ENCODE peak calls at places on chromosomes 3 and 15, in five cellular contexts. U is progenitor cell of endocrine pancreas, X is NCI-H1092, J is NAMALWA, F is GM03348. Q is an unnamed sample.

GRCh38 chr15:89142423-89142822 is 54.2 kb downstream of the ABHD2 start:
- DNase-seq in U (no peak), F (no peak), X (no peak), J (no peak), Q (no peak)

GRCh38 chr15:71154607-71155200 is 39.4 kb downstream of the THSD4 start:
- DNase-seq in U (no peak), X (no peak), F (no peak), J (no peak), Q (no peak)

GRCh38 chr15:100863406-100864198 is 16.0 kb upstream of the ALDH1A3 start:
- DNase-seq in U (no peak), X (no peak), J (no peak), F (peak; percentile 34), Q (peak; percentile 83)

GRCh38 chr3:53196575-53197407 is 35.8 kb downstream of the PRKCD start:
- DNase-seq in F (no peak), X (no peak), J (no peak), U (no peak), Q (no peak)

GRCh38 chr15:77983708-77984445 is 93.6 kb downstream of the TBC1D2B start:
- DNase-seq in U (no peak), X (no peak), F (no peak), J (no peak), Q (no peak)

GRCh38 chr3:117630885-117631284 is 921.3 kb downstream of the TUSC7 start:
- DNase-seq in F (no peak), J (no peak), U (no peak), X (peak; percentile 54), Q (peak; percentile 64)

GRCh38 chr3:114880078-114880477 is 267.0 kb downstream of the ZBTB20 start:
- DNase-seq in U (no peak), X (peak; percentile 82), J (no peak), F (no peak), Q (no peak)

GRCh38 chr3:122974764-122975162 is 52.8 kb downstream of the SEMA5B start:
- DNase-seq in U (no peak), X (no peak), F (peak; percentile 62), J (no peak), Q (peak; percentile 77)

GRCh38 chr3:119700269-119700919 is 2.4 kb upstream of the CFAP91 start:
- DNase-seq in F (no peak), J (peak; percentile 36), X (no peak), U (no peak), Q (no peak)

GRCh38 chr3:179418610-179419009 is 32.7 kb downstream of the GNB4 start:
- DNase-seq in J (no peak), X (no peak), F (no peak), U (no peak), Q (no peak)

GRCh38 chr3:58880182-58880581 is 169.6 kb downstream of the CFAP20DC start:
- DNase-seq in F (peak; percentile 20), J (no peak), U (no peak), X (no peak), Q (no peak)

GRCh38 chr3:17349093-17349492 is 393.3 kb downstream of the TBC1D5 start:
- DNase-seq in X (no peak), F (no peak), J (no peak), U (no peak), Q (no peak)

GRCh38 chr3:8607285-8608040 is 37.1 kb downstream of the SSUH2 start:
- DNase-seq in X (peak; percentile 21), F (peak; percentile 71), U (peak; percentile 31), J (peak; percentile 13), Q (peak; percentile 83)

GRCh38 chr15:77591960-77592613 is 40.6 kb downstream of the LINGO1 start:
- DNase-seq in U (no peak), X (no peak), F (no peak), J (no peak), Q (no peak)

GRCh38 chr3:88113311-88114162 is 36.2 kb upstream of the C3orf38 start:
- DNase-seq in J (peak; percentile 73), U (peak; percentile 46), F (peak; percentile 66), X (peak; percentile 41), Q (peak; percentile 82)

GRCh38 chr3:127734754-127735473 is 62.2 kb downstream of the ABTB1 start:
- DNase-seq in X (no peak), U (no peak), J (peak; percentile 33), F (peak; percentile 94), Q (peak; percentile 94)

GRCh38 chr3:113496924-113497323 is 18.0 kb downstream of the SPICE1 start:
- DNase-seq in U (no peak), F (no peak), J (no peak), X (no peak), Q (no peak)

GRCh38 chr3:195450731-195451229 is 8.0 kb upstream of the ACAP2 start:
- DNase-seq in X (no peak), F (peak; percentile 63), U (no peak), J (no peak), Q (peak; percentile 48)

GRCh38 chr3:32640939-32641725 is 43.9 kb upstream of the CNOT10 start:
- DNase-seq in X (no peak), U (no peak), F (no peak), J (no peak), Q (no peak)

GRCh38 chr3:140443073-140443472 is 234.8 kb upstream of the TRIM42 start:
- DNase-seq in F (no peak), X (no peak), J (no peak), U (no peak), Q (no peak)

GRCh38 chr3:164199982-164200823 is 878.1 kb downstream of the SI start:
- DNase-seq in J (no peak), F (no peak), U (no peak), X (no peak), Q (no peak)

GRCh38 chr15:42605281-42605744 is 29.9 kb downstream of the STARD9 start:
- DNase-seq in X (no peak), F (peak; percentile 46), U (no peak), J (peak; percentile 72), Q (peak; percentile 44)

GRCh38 chr3:50450135-50450911 is 53.1 kb downstream of the CACNA2D2 start:
- DNase-seq in F (peak; percentile 37), J (no peak), X (peak; percentile 35), U (no peak), Q (peak; percentile 45)

GRCh38 chr3:43071313-43071893 is 34.5 kb downstream of the POMGNT2 start:
- DNase-seq in X (no peak), J (peak; percentile 5), U (no peak), F (no peak), Q (no peak)

GRCh38 chr3:13655074-13655913 is 106.4 kb downstream of the FBLN2 start:
- DNase-seq in X (peak; percentile 15), J (no peak), U (peak; percentile 83), F (peak; percentile 90), Q (no peak)

GRCh38 chr3:132268956-132269355 is 48.3 kb upstream of the ACP3 start:
- DNase-seq in J (peak; percentile 58), X (no peak), F (peak; percentile 38), U (no peak), Q (peak; percentile 6)